ENCODE peak calls at places on chromosome 12, in five cellular contexts. N, E, H, Y and F are unnamed samples.

GRCh38 chr12:125114365-125115141 is 49.3 kb downstream of the AACS start:
- DNase-seq in N (no peak), E (no peak), H (no peak), Y (no peak), F (no peak)

GRCh38 chr12:851913-852312 is 97.6 kb downstream of the RAD52 start:
- DNase-seq in N (peak), E (no peak), H (no peak), Y (peak), F (no peak)

GRCh38 chr12:55997535-55997859 is 421 bp downstream of the SUOX start:
- DNase-seq in N (no peak), E (no peak), H (no peak), Y (no peak), F (no peak)

GRCh38 chr12:54725233-54725843 is 77.2 kb upstream of the DCD start:
- DNase-seq in N (peak), E (peak), H (no peak), Y (peak), F (no peak)

GRCh38 chr12:79016181-79016580 is 151.6 kb downstream of the SYT1 start:
- DNase-seq in N (peak), E (no peak), H (no peak), Y (no peak), F (no peak)

GRCh38 chr12:104740668-104741067 is 217.4 kb downstream of the SLC41A2 start:
- DNase-seq in N (no peak), E (no peak), H (no peak), Y (no peak), F (no peak)

GRCh38 chr12:22935090-22935489 is 310.1 kb downstream of the ETNK1 start:
- DNase-seq in N (peak), E (no peak), H (no peak), Y (peak), F (no peak)

GRCh38 chr12:22287776-22288621 is 46.5 kb downstream of the ST8SIA1 start:
- DNase-seq in N (peak), E (peak), H (no peak), Y (peak), F (peak)

GRCh38 chr12:69099201-69099837 is 140.1 kb upstream of the CPSF6 start:
- DNase-seq in N (no peak), E (no peak), H (no peak), Y (no peak), F (no peak)

GRCh38 chr12:124397399-124397679 is 102.4 kb downstream of the RFLNA start:
- DNase-seq in N (no peak), E (no peak), H (no peak), Y (no peak), F (no peak)

GRCh38 chr12:26867084-26867483 is 34.1 kb upstream of the ITPR2 start:
- DNase-seq in N (no peak), E (no peak), H (no peak), Y (no peak), F (no peak)

GRCh38 chr12:44317651-44318126 is 481.8 kb downstream of the TMEM117 start:
- DNase-seq in N (peak), E (peak), H (no peak), Y (peak), F (peak)

GRCh38 chr12:91109148-91109564 is 2.1 kb downstream of the LUM start:
- DNase-seq in N (peak), E (peak), H (peak), Y (peak), F (no peak)

GRCh38 chr12:10395390-10395998 is 5.7 kb upstream of the KLRK1 start:
- DNase-seq in N (peak), E (no peak), H (no peak), Y (peak), F (no peak)

GRCh38 chr12:127785535-127785934 is 481.4 kb upstream of the TMEM132C start:
- DNase-seq in N (peak), E (no peak), H (no peak), Y (peak), F (no peak)

GRCh38 chr12:65765436-65765813 is 58.9 kb upstream of the HMGA2 start:
- DNase-seq in N (peak), E (no peak), H (no peak), Y (peak), F (no peak)

GRCh38 chr12:93587601-93588000 is 15.1 kb downstream of the SOCS2 start:
- DNase-seq in N (no peak), E (no peak), H (no peak), Y (no peak), F (no peak)
- H3K4me3 ChIP-seq in N (no peak), E (no peak), H (no peak), Y (no peak), F (no peak)

DNA sequence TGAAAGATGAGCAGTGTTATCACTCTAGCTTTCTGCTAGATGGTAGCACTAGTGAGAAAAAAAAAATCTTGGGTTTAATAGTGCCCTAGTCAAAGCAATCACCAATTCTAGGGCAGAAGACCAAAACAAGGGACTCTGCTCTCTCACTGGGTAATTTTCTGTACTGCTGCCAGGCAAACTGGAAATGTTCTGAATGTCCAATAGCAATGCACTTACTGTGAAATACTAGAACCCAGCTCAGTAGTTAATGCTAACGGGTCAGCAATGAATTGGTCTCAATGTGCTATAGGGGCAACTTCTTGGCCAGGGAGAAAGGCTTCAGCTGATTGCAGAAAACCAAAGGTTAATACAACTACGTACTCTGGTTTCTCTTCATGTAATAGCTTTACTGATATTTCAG is 2.2 kb downstream of the ATF7 start:
- DNase-seq in N (peak), E (no peak), H (no peak), Y (peak), F (no peak)
- H3K4me3 ChIP-seq in N (peak), E (peak), H (peak), Y (peak), F (peak)

GRCh38 chr12:49342914-49343731 is 3.6 kb upstream of the DNAJC22 start:
- DNase-seq in N (no peak), E (no peak), H (peak), Y (peak), F (no peak)
- H3K4me3 ChIP-seq in N (peak), E (peak), H (peak), Y (peak), F (peak)

DNA sequence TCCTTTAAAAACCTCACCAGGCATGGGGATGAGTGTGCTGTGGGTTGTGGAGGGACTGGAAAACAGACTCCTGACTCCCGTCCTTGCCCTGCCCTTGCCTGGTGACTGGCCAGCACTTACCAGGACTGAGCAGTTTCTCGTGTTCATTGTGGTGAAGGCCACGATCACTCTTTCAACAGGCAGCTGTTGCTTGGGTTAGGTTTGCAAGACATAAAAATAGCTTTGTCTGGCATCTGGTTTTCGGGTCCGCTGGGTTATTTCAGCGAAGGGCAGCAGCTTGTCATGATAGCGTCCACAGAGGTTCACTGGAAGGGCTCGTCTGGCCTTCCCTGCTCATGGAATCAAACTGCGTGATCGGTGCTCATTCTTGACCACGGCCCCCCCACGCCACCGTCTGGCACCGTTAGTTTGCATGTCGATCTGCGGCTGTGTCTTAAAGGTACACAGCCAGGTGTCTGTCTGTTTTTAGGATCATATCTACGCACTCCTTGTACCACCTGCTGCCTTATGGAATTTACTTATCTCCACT is 15.2 kb downstream of the ACACB start:
- DNase-seq in N (no peak), E (no peak), H (no peak), Y (peak), F (no peak)
- H3K4me3 ChIP-seq in N (no peak), E (no peak), H (no peak), Y (no peak), F (no peak)

DNA sequence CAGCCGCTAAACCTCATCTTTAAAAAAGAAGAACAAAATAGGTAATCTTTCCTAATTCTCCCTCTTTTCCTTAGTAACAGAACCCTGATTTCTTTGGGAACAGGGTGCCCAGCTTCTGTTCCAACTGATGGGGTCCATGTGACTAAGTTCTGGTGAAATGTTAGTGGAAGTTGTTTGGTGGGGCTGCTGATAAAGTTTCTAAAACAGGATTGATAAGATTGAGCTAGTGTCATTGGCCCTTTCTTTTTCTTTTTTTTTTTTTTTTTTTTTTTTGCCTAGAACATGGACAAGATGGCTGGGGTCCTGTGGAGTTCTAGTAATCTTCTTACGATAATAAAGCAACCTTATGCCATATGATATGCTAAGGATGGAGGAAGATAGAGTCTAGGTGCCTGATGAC is 16.2 kb upstream of the TUBA1B start:
- DNase-seq in N (no peak), E (no peak), H (no peak), Y (no peak), F (no peak)
- H3K4me3 ChIP-seq in N (no peak), E (no peak), H (no peak), Y (no peak), F (no peak)

GRCh38 chr12:24198936-24199644 is 249.6 kb upstream of the SOX5 start:
- DNase-seq in N (peak), E (no peak), H (no peak), Y (no peak), F (no peak)
- H3K4me3 ChIP-seq in N (no peak), E (no peak), H (no peak), Y (no peak), F (no peak)

GRCh38 chr12:2295941-2296461 is 243.2 kb downstream of the CACNA1C start:
- DNase-seq in N (peak), E (no peak), H (no peak), Y (peak), F (no peak)
- H3K4me3 ChIP-seq in N (no peak), E (no peak), H (no peak), Y (no peak), F (no peak)

DNA sequence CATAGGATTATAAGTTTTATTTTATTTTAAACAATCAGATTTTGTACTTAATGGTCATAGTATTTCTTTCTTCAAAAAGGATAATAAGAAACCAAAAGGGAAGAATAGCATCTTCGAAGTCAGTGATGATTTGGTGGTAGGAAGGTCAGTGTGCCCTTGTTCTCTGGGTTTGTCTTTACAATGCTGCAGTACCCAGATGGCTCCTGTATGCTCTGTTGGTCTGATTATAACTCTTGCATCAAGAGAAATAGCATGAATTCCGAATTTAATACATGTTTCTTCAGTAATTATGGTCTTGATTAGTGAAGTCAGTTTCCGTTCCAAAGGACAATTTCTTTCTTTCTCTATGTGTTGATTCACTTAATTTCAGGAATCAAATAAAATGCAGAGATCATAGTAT is 180.2 kb downstream of the TMTC2 start:
- DNase-seq in N (no peak), E (no peak), H (no peak), Y (no peak), F (no peak)
- H3K4me3 ChIP-seq in N (no peak), E (no peak), H (no peak), Y (no peak), F (no peak)

GRCh38 chr12:114668905-114669304 is 15.1 kb downstream of the TBX3 start:
- DNase-seq in N (no peak), E (no peak), H (no peak), Y (peak), F (no peak)
- H3K4me3 ChIP-seq in N (peak), E (peak), H (peak), Y (peak), F (no peak)

DNA sequence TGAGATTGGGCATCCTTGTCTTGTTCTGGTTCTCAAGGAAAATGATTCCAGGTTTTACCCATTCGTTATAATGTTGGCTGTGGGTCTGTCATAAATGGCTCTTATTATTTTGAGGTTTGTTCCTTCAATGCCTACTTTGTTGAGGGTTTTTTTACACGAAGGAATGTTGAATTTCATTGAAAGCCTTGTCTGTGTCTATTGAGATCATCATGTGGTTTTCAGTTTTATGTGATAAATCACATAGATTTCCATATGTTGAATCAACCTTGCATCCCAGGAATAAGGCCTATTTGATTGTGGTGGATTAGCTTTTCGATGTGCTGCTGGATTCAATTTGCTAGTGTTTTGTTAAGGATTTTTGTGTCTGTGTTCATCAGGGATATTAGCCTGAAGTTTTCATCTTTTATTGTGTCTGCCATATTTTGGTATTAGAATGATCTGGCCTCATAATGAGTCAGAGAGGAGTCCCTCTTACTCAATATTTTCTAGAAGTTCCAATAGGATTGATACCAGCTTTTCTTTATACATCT is 27.6 kb downstream of the SLC2A13 start:
- DNase-seq in N (no peak), E (no peak), H (no peak), Y (peak), F (no peak)
- H3K4me3 ChIP-seq in N (no peak), E (no peak), H (no peak), Y (no peak), F (no peak)